ENCODE peak calls at places on chromosomes 7 and 10, in ten cellular contexts. One of them, this sample, is unnamed.

GRCh38 chr7:95046494-95047240 is 139.3 kb downstream of the PPP1R9A start:
- DNase-seq in heart left ventricle: no peak
- DNase-seq in stimulated activated CD8-positive, alpha-beta memory T cell treated with anti-CD3 and anti-CD28 coated beads, Interleukin-7, amount 100 ng/mL, for 1 hour: no peak
- DNase-seq in tibial artery: no peak
- DNase-seq in occipital lobe: no peak
- DNase-seq in dorsolateral prefrontal cortex: no peak
- DNase-seq in sigmoid colon: no peak
- DNase-seq in BJ: no peak
- DNase-seq in hypothalamus: no peak
- DNase-seq in HTR-8/SVneo: no peak
- DNase-seq in this sample: no peak

GRCh38 chr7:111392976-111393762 is 169.1 kb downstream of the IMMP2L start:
- DNase-seq in stimulated activated CD8-positive, alpha-beta memory T cell treated with anti-CD3 and anti-CD28 coated beads, Interleukin-7, amount 100 ng/mL, for 1 hour: no peak
- DNase-seq in BJ: no peak
- DNase-seq in hypothalamus: no peak
- DNase-seq in heart left ventricle: no peak
- DNase-seq in tibial artery: no peak
- DNase-seq in occipital lobe: no peak
- DNase-seq in HTR-8/SVneo: no peak
- DNase-seq in dorsolateral prefrontal cortex: no peak
- DNase-seq in sigmoid colon: no peak
- DNase-seq in this sample: no peak

GRCh38 chr10:96789571-96790108 is 42.5 kb upstream of the LCOR start:
- DNase-seq in BJ: no peak
- DNase-seq in occipital lobe: no peak
- DNase-seq in sigmoid colon: no peak
- DNase-seq in hypothalamus: no peak
- DNase-seq in dorsolateral prefrontal cortex: no peak
- DNase-seq in stimulated activated CD8-positive, alpha-beta memory T cell treated with anti-CD3 and anti-CD28 coated beads, Interleukin-7, amount 100 ng/mL, for 1 hour: no peak
- DNase-seq in tibial artery: no peak
- DNase-seq in heart left ventricle: peak
- DNase-seq in HTR-8/SVneo: no peak
- DNase-seq in this sample: no peak

GRCh38 chr7:1619152-1620079 is 49.6 kb upstream of the PSMG3 start:
- DNase-seq in sigmoid colon: no peak
- DNase-seq in BJ: no peak
- DNase-seq in stimulated activated CD8-positive, alpha-beta memory T cell treated with anti-CD3 and anti-CD28 coated beads, Interleukin-7, amount 100 ng/mL, for 1 hour: no peak
- DNase-seq in heart left ventricle: no peak
- DNase-seq in HTR-8/SVneo: no peak
- DNase-seq in occipital lobe: no peak
- DNase-seq in hypothalamus: no peak
- DNase-seq in tibial artery: no peak
- DNase-seq in dorsolateral prefrontal cortex: no peak
- DNase-seq in this sample: no peak

GRCh38 chr7:98630149-98630548 is 13.1 kb downstream of the NPTX2 start:
- DNase-seq in sigmoid colon: no peak
- DNase-seq in HTR-8/SVneo: no peak
- DNase-seq in stimulated activated CD8-positive, alpha-beta memory T cell treated with anti-CD3 and anti-CD28 coated beads, Interleukin-7, amount 100 ng/mL, for 1 hour: no peak
- DNase-seq in occipital lobe: no peak
- DNase-seq in hypothalamus: no peak
- DNase-seq in heart left ventricle: no peak
- DNase-seq in dorsolateral prefrontal cortex: no peak
- DNase-seq in tibial artery: no peak
- DNase-seq in BJ: no peak
- DNase-seq in this sample: no peak

GRCh38 chr10:3785849-3786290 is 861 bp upstream of the KLF6 start:
- DNase-seq in sigmoid colon: peak
- DNase-seq in heart left ventricle: peak
- DNase-seq in occipital lobe: no peak
- DNase-seq in hypothalamus: no peak
- DNase-seq in HTR-8/SVneo: no peak
- DNase-seq in BJ: no peak
- DNase-seq in stimulated activated CD8-positive, alpha-beta memory T cell treated with anti-CD3 and anti-CD28 coated beads, Interleukin-7, amount 100 ng/mL, for 1 hour: no peak
- DNase-seq in dorsolateral prefrontal cortex: no peak
- DNase-seq in tibial artery: no peak
- DNase-seq in this sample: no peak

GRCh38 chr10:24382596-24382978 is 173.6 kb downstream of the KIAA1217 start:
- DNase-seq in stimulated activated CD8-positive, alpha-beta memory T cell treated with anti-CD3 and anti-CD28 coated beads, Interleukin-7, amount 100 ng/mL, for 1 hour: no peak
- DNase-seq in occipital lobe: no peak
- DNase-seq in HTR-8/SVneo: no peak
- DNase-seq in heart left ventricle: no peak
- DNase-seq in dorsolateral prefrontal cortex: no peak
- DNase-seq in BJ: no peak
- DNase-seq in sigmoid colon: no peak
- DNase-seq in tibial artery: no peak
- DNase-seq in hypothalamus: no peak
- DNase-seq in this sample: no peak

GRCh38 chr10:34957531-34957930 is 132.6 kb downstream of the CUL2 start:
- DNase-seq in HTR-8/SVneo: no peak
- DNase-seq in BJ: no peak
- DNase-seq in dorsolateral prefrontal cortex: no peak
- DNase-seq in tibial artery: no peak
- DNase-seq in heart left ventricle: no peak
- DNase-seq in stimulated activated CD8-positive, alpha-beta memory T cell treated with anti-CD3 and anti-CD28 coated beads, Interleukin-7, amount 100 ng/mL, for 1 hour: no peak
- DNase-seq in hypothalamus: no peak
- DNase-seq in occipital lobe: no peak
- DNase-seq in sigmoid colon: no peak
- DNase-seq in this sample: no peak

GRCh38 chr10:85919358-85920022 is 447.1 kb downstream of the GRID1 start:
- DNase-seq in BJ: no peak
- DNase-seq in occipital lobe: no peak
- DNase-seq in HTR-8/SVneo: no peak
- DNase-seq in tibial artery: no peak
- DNase-seq in hypothalamus: no peak
- DNase-seq in stimulated activated CD8-positive, alpha-beta memory T cell treated with anti-CD3 and anti-CD28 coated beads, Interleukin-7, amount 100 ng/mL, for 1 hour: no peak
- DNase-seq in dorsolateral prefrontal cortex: no peak
- DNase-seq in sigmoid colon: no peak
- DNase-seq in heart left ventricle: no peak
- DNase-seq in this sample: no peak

GRCh38 chr10:74640134-74640533 is 186.3 kb upstream of the KAT6B start:
- DNase-seq in BJ: peak
- DNase-seq in sigmoid colon: no peak
- DNase-seq in occipital lobe: no peak
- DNase-seq in tibial artery: no peak
- DNase-seq in stimulated activated CD8-positive, alpha-beta memory T cell treated with anti-CD3 and anti-CD28 coated beads, Interleukin-7, amount 100 ng/mL, for 1 hour: no peak
- DNase-seq in dorsolateral prefrontal cortex: no peak
- DNase-seq in hypothalamus: no peak
- DNase-seq in heart left ventricle: no peak
- DNase-seq in HTR-8/SVneo: no peak
- DNase-seq in this sample: no peak

GRCh38 chr7:30800785-30801252 is 29.6 kb downstream of the MINDY4 start:
- DNase-seq in tibial artery: peak
- DNase-seq in BJ: no peak
- DNase-seq in hypothalamus: no peak
- DNase-seq in dorsolateral prefrontal cortex: no peak
- DNase-seq in sigmoid colon: peak
- DNase-seq in heart left ventricle: peak
- DNase-seq in stimulated activated CD8-positive, alpha-beta memory T cell treated with anti-CD3 and anti-CD28 coated beads, Interleukin-7, amount 100 ng/mL, for 1 hour: no peak
- DNase-seq in occipital lobe: peak
- DNase-seq in HTR-8/SVneo: peak
- DNase-seq in this sample: peak

GRCh38 chr10:120979435-120980315 is 128.5 kb downstream of the WDR11 start:
- DNase-seq in stimulated activated CD8-positive, alpha-beta memory T cell treated with anti-CD3 and anti-CD28 coated beads, Interleukin-7, amount 100 ng/mL, for 1 hour: no peak
- DNase-seq in occipital lobe: peak
- DNase-seq in dorsolateral prefrontal cortex: peak
- DNase-seq in HTR-8/SVneo: no peak
- DNase-seq in heart left ventricle: no peak
- DNase-seq in BJ: no peak
- DNase-seq in tibial artery: peak
- DNase-seq in hypothalamus: no peak
- DNase-seq in sigmoid colon: no peak
- DNase-seq in this sample: no peak

GRCh38 chr7:21934824-21935223 is 10.9 kb downstream of the CDCA7L start:
- DNase-seq in occipital lobe: no peak
- DNase-seq in tibial artery: no peak
- DNase-seq in hypothalamus: no peak
- DNase-seq in dorsolateral prefrontal cortex: no peak
- DNase-seq in heart left ventricle: no peak
- DNase-seq in stimulated activated CD8-positive, alpha-beta memory T cell treated with anti-CD3 and anti-CD28 coated beads, Interleukin-7, amount 100 ng/mL, for 1 hour: no peak
- DNase-seq in sigmoid colon: no peak
- DNase-seq in BJ: no peak
- DNase-seq in HTR-8/SVneo: no peak
- DNase-seq in this sample: no peak

GRCh38 chr7:75944507-75944906 is 29.6 kb downstream of the POR start:
- DNase-seq in stimulated activated CD8-positive, alpha-beta memory T cell treated with anti-CD3 and anti-CD28 coated beads, Interleukin-7, amount 100 ng/mL, for 1 hour: no peak
- DNase-seq in sigmoid colon: no peak
- DNase-seq in hypothalamus: no peak
- DNase-seq in dorsolateral prefrontal cortex: no peak
- DNase-seq in heart left ventricle: no peak
- DNase-seq in BJ: no peak
- DNase-seq in tibial artery: no peak
- DNase-seq in HTR-8/SVneo: no peak
- DNase-seq in occipital lobe: no peak
- DNase-seq in this sample: no peak

GRCh38 chr10:119339099-119339498 is 131.7 kb downstream of the GRK5 start:
- DNase-seq in hypothalamus: no peak
- DNase-seq in HTR-8/SVneo: no peak
- DNase-seq in stimulated activated CD8-positive, alpha-beta memory T cell treated with anti-CD3 and anti-CD28 coated beads, Interleukin-7, amount 100 ng/mL, for 1 hour: no peak
- DNase-seq in heart left ventricle: peak
- DNase-seq in tibial artery: no peak
- DNase-seq in dorsolateral prefrontal cortex: no peak
- DNase-seq in sigmoid colon: no peak
- DNase-seq in BJ: no peak
- DNase-seq in occipital lobe: no peak
- DNase-seq in this sample: no peak

GRCh38 chr10:17290226-17290625 is 62.2 kb downstream of the VIM start:
- DNase-seq in dorsolateral prefrontal cortex: no peak
- DNase-seq in tibial artery: no peak
- DNase-seq in occipital lobe: no peak
- DNase-seq in stimulated activated CD8-positive, alpha-beta memory T cell treated with anti-CD3 and anti-CD28 coated beads, Interleukin-7, amount 100 ng/mL, for 1 hour: no peak
- DNase-seq in HTR-8/SVneo: peak
- DNase-seq in hypothalamus: no peak
- DNase-seq in BJ: no peak
- DNase-seq in heart left ventricle: no peak
- DNase-seq in sigmoid colon: no peak
- DNase-seq in this sample: no peak

GRCh38 chr7:98506471-98506870 is 105.6 kb upstream of the BAIAP2L1 start:
- DNase-seq in tibial artery: no peak
- DNase-seq in BJ: no peak
- DNase-seq in stimulated activated CD8-positive, alpha-beta memory T cell treated with anti-CD3 and anti-CD28 coated beads, Interleukin-7, amount 100 ng/mL, for 1 hour: no peak
- DNase-seq in occipital lobe: no peak
- DNase-seq in sigmoid colon: no peak
- DNase-seq in hypothalamus: no peak
- DNase-seq in heart left ventricle: no peak
- DNase-seq in dorsolateral prefrontal cortex: no peak
- DNase-seq in HTR-8/SVneo: no peak
- DNase-seq in this sample: no peak

GRCh38 chr7:140033779-140034363 is 28.9 kb downstream of the PARP12 start:
- DNase-seq in tibial artery: no peak
- DNase-seq in BJ: no peak
- DNase-seq in sigmoid colon: no peak
- DNase-seq in stimulated activated CD8-positive, alpha-beta memory T cell treated with anti-CD3 and anti-CD28 coated beads, Interleukin-7, amount 100 ng/mL, for 1 hour: no peak
- DNase-seq in hypothalamus: no peak
- DNase-seq in dorsolateral prefrontal cortex: no peak
- DNase-seq in HTR-8/SVneo: no peak
- DNase-seq in heart left ventricle: no peak
- DNase-seq in occipital lobe: no peak
- DNase-seq in this sample: no peak

GRCh38 chr7:27080844-27081423 is 14.9 kb downstream of the HOXA1 start:
- DNase-seq in dorsolateral prefrontal cortex: no peak
- DNase-seq in HTR-8/SVneo: no peak
- DNase-seq in hypothalamus: no peak
- DNase-seq in BJ: no peak
- DNase-seq in stimulated activated CD8-positive, alpha-beta memory T cell treated with anti-CD3 and anti-CD28 coated beads, Interleukin-7, amount 100 ng/mL, for 1 hour: no peak
- DNase-seq in tibial artery: no peak
- DNase-seq in heart left ventricle: no peak
- DNase-seq in sigmoid colon: no peak
- DNase-seq in occipital lobe: no peak
- DNase-seq in this sample: peak

GRCh38 chr10:92846-93245 is 42.4 kb upstream of the ZMYND11 start:
- DNase-seq in occipital lobe: no peak
- DNase-seq in sigmoid colon: no peak
- DNase-seq in BJ: no peak
- DNase-seq in hypothalamus: no peak
- DNase-seq in HTR-8/SVneo: no peak
- DNase-seq in stimulated activated CD8-positive, alpha-beta memory T cell treated with anti-CD3 and anti-CD28 coated beads, Interleukin-7, amount 100 ng/mL, for 1 hour: no peak
- DNase-seq in tibial artery: no peak
- DNase-seq in dorsolateral prefrontal cortex: no peak
- DNase-seq in heart left ventricle: no peak
- DNase-seq in this sample: no peak

GRCh38 chr10:31584098-31584631 is 265.1 kb downstream of the ZEB1 start:
- DNase-seq in heart left ventricle: peak
- DNase-seq in BJ: no peak
- DNase-seq in tibial artery: no peak
- DNase-seq in occipital lobe: no peak
- DNase-seq in HTR-8/SVneo: no peak
- DNase-seq in stimulated activated CD8-positive, alpha-beta memory T cell treated with anti-CD3 and anti-CD28 coated beads, Interleukin-7, amount 100 ng/mL, for 1 hour: no peak
- DNase-seq in sigmoid colon: no peak
- DNase-seq in hypothalamus: no peak
- DNase-seq in dorsolateral prefrontal cortex: no peak
- DNase-seq in this sample: no peak

GRCh38 chr10:71088054-71088453 is 124.3 kb upstream of the UNC5B start:
- DNase-seq in stimulated activated CD8-positive, alpha-beta memory T cell treated with anti-CD3 and anti-CD28 coated beads, Interleukin-7, amount 100 ng/mL, for 1 hour: no peak
- DNase-seq in dorsolateral prefrontal cortex: no peak
- DNase-seq in tibial artery: peak
- DNase-seq in HTR-8/SVneo: no peak
- DNase-seq in heart left ventricle: no peak
- DNase-seq in hypothalamus: no peak
- DNase-seq in BJ: no peak
- DNase-seq in occipital lobe: no peak
- DNase-seq in sigmoid colon: peak
- DNase-seq in this sample: no peak

GRCh38 chr10:18400201-18400910 is 251.0 kb downstream of the NSUN6 start:
- DNase-seq in BJ: no peak
- DNase-seq in HTR-8/SVneo: no peak
- DNase-seq in occipital lobe: peak
- DNase-seq in stimulated activated CD8-positive, alpha-beta memory T cell treated with anti-CD3 and anti-CD28 coated beads, Interleukin-7, amount 100 ng/mL, for 1 hour: no peak
- DNase-seq in heart left ventricle: no peak
- DNase-seq in sigmoid colon: no peak
- DNase-seq in hypothalamus: peak
- DNase-seq in dorsolateral prefrontal cortex: peak
- DNase-seq in tibial artery: no peak
- DNase-seq in this sample: no peak

GRCh38 chr7:67478066-67478465 is 481.4 kb downstream of the TYW1 start:
- DNase-seq in heart left ventricle: no peak
- DNase-seq in BJ: no peak
- DNase-seq in dorsolateral prefrontal cortex: no peak
- DNase-seq in tibial artery: no peak
- DNase-seq in hypothalamus: no peak
- DNase-seq in occipital lobe: no peak
- DNase-seq in stimulated activated CD8-positive, alpha-beta memory T cell treated with anti-CD3 and anti-CD28 coated beads, Interleukin-7, amount 100 ng/mL, for 1 hour: no peak
- DNase-seq in sigmoid colon: no peak
- DNase-seq in HTR-8/SVneo: no peak
- DNase-seq in this sample: no peak

GRCh38 chr7:115096262-115096661 is 174.4 kb downstream of the MDFIC start:
- DNase-seq in sigmoid colon: no peak
- DNase-seq in stimulated activated CD8-positive, alpha-beta memory T cell treated with anti-CD3 and anti-CD28 coated beads, Interleukin-7, amount 100 ng/mL, for 1 hour: no peak
- DNase-seq in occipital lobe: no peak
- DNase-seq in dorsolateral prefrontal cortex: no peak
- DNase-seq in tibial artery: no peak
- DNase-seq in HTR-8/SVneo: no peak
- DNase-seq in hypothalamus: no peak
- DNase-seq in BJ: no peak
- DNase-seq in heart left ventricle: no peak
- DNase-seq in this sample: no peak

GRCh38 chr7:2805213-2806003 is 38.7 kb downstream of the GNA12 start:
- DNase-seq in sigmoid colon: no peak
- DNase-seq in stimulated activated CD8-positive, alpha-beta memory T cell treated with anti-CD3 and anti-CD28 coated beads, Interleukin-7, amount 100 ng/mL, for 1 hour: no peak
- DNase-seq in occipital lobe: no peak
- DNase-seq in heart left ventricle: peak
- DNase-seq in hypothalamus: no peak
- DNase-seq in BJ: no peak
- DNase-seq in HTR-8/SVneo: no peak
- DNase-seq in dorsolateral prefrontal cortex: no peak
- DNase-seq in tibial artery: peak
- DNase-seq in this sample: no peak

GRCh38 chr10:52883996-52884871 is 111.7 kb upstream of the MBL2 start:
- DNase-seq in BJ: no peak
- DNase-seq in dorsolateral prefrontal cortex: no peak
- DNase-seq in HTR-8/SVneo: peak
- DNase-seq in tibial artery: no peak
- DNase-seq in stimulated activated CD8-positive, alpha-beta memory T cell treated with anti-CD3 and anti-CD28 coated beads, Interleukin-7, amount 100 ng/mL, for 1 hour: no peak
- DNase-seq in sigmoid colon: no peak
- DNase-seq in heart left ventricle: no peak
- DNase-seq in occipital lobe: peak
- DNase-seq in hypothalamus: no peak
- DNase-seq in this sample: peak

GRCh38 chr10:50636576-50636975 is 12.8 kb upstream of the SGMS1 start:
- DNase-seq in hypothalamus: no peak
- DNase-seq in BJ: no peak
- DNase-seq in sigmoid colon: no peak
- DNase-seq in heart left ventricle: no peak
- DNase-seq in tibial artery: no peak
- DNase-seq in dorsolateral prefrontal cortex: no peak
- DNase-seq in stimulated activated CD8-positive, alpha-beta memory T cell treated with anti-CD3 and anti-CD28 coated beads, Interleukin-7, amount 100 ng/mL, for 1 hour: no peak
- DNase-seq in HTR-8/SVneo: no peak
- DNase-seq in occipital lobe: no peak
- DNase-seq in this sample: no peak